ENCODE peak calls at places on chromosomes 6 and 20, in seven cellular contexts. One of them, this sample, is unnamed.
A peak's percentile ranks its signal among the peaks of the same experiment; 100 is the strongest.

GRCh38 chr6:139588734-139589418 is 214.4 kb upstream of the CITED2 start:
- DNase-seq in GM23338: no peak
- DNase-seq in MM.1S: no peak
- DNase-seq in PC-3: peak; percentile 48
- DNase-seq in hepatocyte: peak; percentile 21
- DNase-seq in HCT116: no peak
- DNase-seq in PC-9: peak; percentile 86
- DNase-seq in this sample: peak; percentile 65

GRCh38 chr20:3935956-3936340 is 46.8 kb downstream of the PANK2 start:
- DNase-seq in GM23338: no peak
- DNase-seq in MM.1S: no peak
- DNase-seq in PC-3: no peak
- DNase-seq in hepatocyte: no peak
- DNase-seq in HCT116: no peak
- DNase-seq in PC-9: no peak
- DNase-seq in this sample: no peak

GRCh38 chr6:53161481-53162009 is 12.9 kb upstream of the GCM1 start:
- DNase-seq in GM23338: no peak
- DNase-seq in MM.1S: no peak
- DNase-seq in PC-3: no peak
- DNase-seq in hepatocyte: no peak
- DNase-seq in HCT116: no peak
- DNase-seq in PC-9: peak; percentile 54
- DNase-seq in this sample: peak; percentile 14

GRCh38 chr20:19492937-19493336 is 265.1 kb upstream of the RIN2 start:
- DNase-seq in GM23338: peak; percentile 17
- DNase-seq in MM.1S: no peak
- DNase-seq in PC-3: no peak
- DNase-seq in hepatocyte: no peak
- DNase-seq in HCT116: no peak
- DNase-seq in PC-9: no peak
- DNase-seq in this sample: no peak

GRCh38 chr6:62283828-62284411 is 2.1 kb downstream of the KHDRBS2 start:
- DNase-seq in GM23338: peak; percentile 60
- DNase-seq in MM.1S: peak; percentile 36
- DNase-seq in PC-3: peak; percentile 57
- DNase-seq in hepatocyte: peak; percentile 76
- DNase-seq in HCT116: peak; percentile 7
- DNase-seq in PC-9: no peak
- DNase-seq in this sample: peak; percentile 26

GRCh38 chr6:30260036-30260504 is 46.9 kb upstream of the TRIM26 start:
- DNase-seq in GM23338: peak; percentile 56
- DNase-seq in MM.1S: no peak
- DNase-seq in PC-3: no peak
- DNase-seq in hepatocyte: peak; percentile 27
- DNase-seq in HCT116: no peak
- DNase-seq in PC-9: no peak
- DNase-seq in this sample: peak; percentile 44

GRCh38 chr20:34311118-34312023 is 8.2 kb upstream of the AHCY start:
- DNase-seq in GM23338: peak; percentile 79
- DNase-seq in MM.1S: no peak
- DNase-seq in PC-3: no peak
- DNase-seq in hepatocyte: peak; percentile 86
- DNase-seq in HCT116: no peak
- DNase-seq in PC-9: no peak
- DNase-seq in this sample: peak; percentile 58

GRCh38 chr6:2818593-2818992 is 23.1 kb downstream of the SERPINB1 start:
- DNase-seq in GM23338: no peak
- DNase-seq in MM.1S: no peak
- DNase-seq in PC-3: peak; percentile 58
- DNase-seq in hepatocyte: no peak
- DNase-seq in HCT116: no peak
- DNase-seq in PC-9: peak; percentile 67
- DNase-seq in this sample: peak; percentile 69

GRCh38 chr6:119129148-119129967 is 50.9 kb upstream of the FAM184A start:
- DNase-seq in GM23338: peak; percentile 87
- DNase-seq in MM.1S: peak; percentile 74
- DNase-seq in PC-3: peak; percentile 75
- DNase-seq in hepatocyte: peak; percentile 83
- DNase-seq in HCT116: peak; percentile 72
- DNase-seq in PC-9: peak; percentile 68
- DNase-seq in this sample: peak; percentile 69

GRCh38 chr20:2778602-2779321 is 21.7 kb downstream of the CPXM1 start:
- DNase-seq in GM23338: no peak
- DNase-seq in MM.1S: no peak
- DNase-seq in PC-3: no peak
- DNase-seq in hepatocyte: no peak
- DNase-seq in HCT116: no peak
- DNase-seq in PC-9: no peak
- DNase-seq in this sample: no peak

GRCh38 chr20:19621072-19621471 is 137.0 kb upstream of the RIN2 start:
- DNase-seq in GM23338: no peak
- DNase-seq in MM.1S: no peak
- DNase-seq in PC-3: peak; percentile 63
- DNase-seq in hepatocyte: no peak
- DNase-seq in HCT116: no peak
- DNase-seq in PC-9: no peak
- DNase-seq in this sample: peak; percentile 9

GRCh38 chr6:35473849-35474128 is 5.6 kb downstream of the RPL10A start:
- DNase-seq in GM23338: peak; percentile 40
- DNase-seq in MM.1S: no peak
- DNase-seq in PC-3: no peak
- DNase-seq in hepatocyte: no peak
- DNase-seq in HCT116: no peak
- DNase-seq in PC-9: no peak
- DNase-seq in this sample: no peak

GRCh38 chr6:3022765-3023662 is 23.3 kb downstream of the NQO2 start:
- DNase-seq in GM23338: peak; percentile 64
- DNase-seq in MM.1S: no peak
- DNase-seq in PC-3: no peak
- DNase-seq in hepatocyte: no peak
- DNase-seq in HCT116: no peak
- DNase-seq in PC-9: no peak
- DNase-seq in this sample: peak; percentile 52

GRCh38 chr20:6651016-6651415 is 116.5 kb upstream of the BMP2 start:
- DNase-seq in GM23338: no peak
- DNase-seq in MM.1S: no peak
- DNase-seq in PC-3: peak; percentile 97
- DNase-seq in hepatocyte: no peak
- DNase-seq in HCT116: no peak
- DNase-seq in PC-9: peak; percentile 70
- DNase-seq in this sample: peak; percentile 75

GRCh38 chr20:12824353-12824752 is 184.4 kb upstream of the SPTLC3 start:
- DNase-seq in GM23338: no peak
- DNase-seq in MM.1S: no peak
- DNase-seq in PC-3: no peak
- DNase-seq in hepatocyte: no peak
- DNase-seq in HCT116: no peak
- DNase-seq in PC-9: no peak
- DNase-seq in this sample: no peak

GRCh38 chr20:44480097-44480496 is 4.4 kb downstream of the TTPAL start:
- DNase-seq in GM23338: no peak
- DNase-seq in MM.1S: no peak
- DNase-seq in PC-3: no peak
- DNase-seq in hepatocyte: no peak
- DNase-seq in HCT116: no peak
- DNase-seq in PC-9: no peak
- DNase-seq in this sample: no peak

GRCh38 chr6:24329022-24329421 is 28.8 kb downstream of the DCDC2 start:
- DNase-seq in GM23338: no peak
- DNase-seq in MM.1S: no peak
- DNase-seq in PC-3: peak; percentile 73
- DNase-seq in hepatocyte: no peak
- DNase-seq in HCT116: no peak
- DNase-seq in PC-9: no peak
- DNase-seq in this sample: peak; percentile 48

DNA sequence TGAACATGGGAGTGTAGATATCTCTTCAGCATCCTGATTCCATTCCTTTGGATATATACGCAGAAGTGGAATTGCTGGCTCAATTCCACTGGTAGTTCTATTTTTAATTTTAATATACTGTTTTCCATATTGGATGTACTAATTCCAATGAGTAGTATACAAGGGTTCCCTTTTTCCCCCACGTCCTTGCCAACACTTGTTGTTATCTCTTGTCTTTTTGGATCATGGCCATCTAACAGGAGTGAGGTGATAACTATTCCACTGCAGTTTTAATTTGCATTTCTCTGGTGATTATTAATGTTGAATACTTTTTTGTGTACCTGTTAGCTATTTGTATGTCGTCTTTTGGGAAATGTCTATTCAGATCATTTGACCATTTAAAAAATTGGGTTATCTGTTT is 91.5 kb downstream of the ZFAND3 start:
- DNase-seq in GM23338: no peak
- DNase-seq in MM.1S: no peak
- DNase-seq in PC-3: no peak
- DNase-seq in hepatocyte: no peak
- DNase-seq in HCT116: no peak
- DNase-seq in PC-9: no peak
- DNase-seq in this sample: no peak
- TF ChIP-seq EZH2 in GM23338: no peak
- TF ChIP-seq EZH2 in MM.1S: no peak
- TF ChIP-seq EZH2 in PC-3: no peak
- TF ChIP-seq EZH2 in hepatocyte: no peak
- TF ChIP-seq EZH2 in HCT116: no peak
- TF ChIP-seq EZH2 in PC-9: no peak
- TF ChIP-seq EZH2 in this sample: no peak

GRCh38 chr6:41966214-41966920 is 24.8 kb upstream of the CCND3 start:
- DNase-seq in GM23338: no peak
- DNase-seq in MM.1S: no peak
- DNase-seq in PC-3: no peak
- DNase-seq in hepatocyte: no peak
- DNase-seq in HCT116: no peak
- DNase-seq in PC-9: no peak
- DNase-seq in this sample: peak; percentile 20

GRCh38 chr6:41966961-41967311 is 25.3 kb upstream of the CCND3 start:
- DNase-seq in GM23338: peak; percentile 88
- DNase-seq in MM.1S: no peak
- DNase-seq in PC-3: peak; percentile 71
- DNase-seq in hepatocyte: no peak
- DNase-seq in HCT116: peak; percentile 80
- DNase-seq in PC-9: peak; percentile 88
- DNase-seq in this sample: peak; percentile 54

GRCh38 chr6:41965429-41966213 is 24.0 kb upstream of the CCND3 start:
- DNase-seq in GM23338: peak; percentile 99
- DNase-seq in MM.1S: no peak
- DNase-seq in PC-3: no peak
- DNase-seq in hepatocyte: no peak
- DNase-seq in HCT116: no peak
- DNase-seq in PC-9: no peak
- DNase-seq in this sample: no peak

GRCh38 chr6:41970436-41970846 is 28.8 kb upstream of the CCND3 start:
- DNase-seq in GM23338: no peak
- DNase-seq in MM.1S: no peak
- DNase-seq in PC-3: no peak
- DNase-seq in hepatocyte: no peak
- DNase-seq in HCT116: no peak
- DNase-seq in PC-9: no peak
- DNase-seq in this sample: peak; percentile 91

GRCh38 chr6:41967312-41968287 is 26.0 kb upstream of the CCND3 start:
- DNase-seq in GM23338: peak; percentile 38
- DNase-seq in MM.1S: no peak
- DNase-seq in PC-3: peak; percentile 60
- DNase-seq in hepatocyte: no peak
- DNase-seq in HCT116: peak; percentile 63
- DNase-seq in PC-9: peak; percentile 87
- DNase-seq in this sample: peak; percentile 71
- H3K9me2 ChIP-seq in GM23338: no peaks in the 10 kb centered on the region
- H3K9me2 ChIP-seq in MM.1S: no peaks in the 10 kb centered on the region
- H3K9me2 ChIP-seq in PC-3: no peaks in the 10 kb centered on the region
- H3K9me2 ChIP-seq in hepatocyte: no peaks in the 10 kb centered on the region
- H3K9me2 ChIP-seq in HCT116: no peaks in the 10 kb centered on the region
- H3K9me2 ChIP-seq in PC-9: no peaks in the 10 kb centered on the region
- H3K9me2 ChIP-seq in this sample: no peaks in the 10 kb centered on the region

GRCh38 chr6:28142446-28142845 is 763 bp downstream of the ZKSCAN8 start:
- DNase-seq in GM23338: no peak
- DNase-seq in MM.1S: no peak
- DNase-seq in PC-3: peak; percentile 26
- DNase-seq in hepatocyte: no peak
- DNase-seq in HCT116: no peak
- DNase-seq in PC-9: no peak
- DNase-seq in this sample: peak; percentile 70

GRCh38 chr6:28137458-28138020 is 4.1 kb upstream of the ZKSCAN8 start:
- DNase-seq in GM23338: no peak
- DNase-seq in MM.1S: peak; percentile 20
- DNase-seq in PC-3: no peak
- DNase-seq in hepatocyte: peak; percentile 25
- DNase-seq in HCT116: no peak
- DNase-seq in PC-9: no peak
- DNase-seq in this sample: peak; percentile 48

GRCh38 chr6:28139860-28140500 is 1.7 kb upstream of the ZKSCAN8 start:
- DNase-seq in GM23338: no peak
- DNase-seq in MM.1S: peak; percentile 40
- DNase-seq in PC-3: no peak
- DNase-seq in hepatocyte: no peak
- DNase-seq in HCT116: no peak
- DNase-seq in PC-9: no peak
- DNase-seq in this sample: no peak

GRCh38 chr6:28140616-28141015 is 1.1 kb upstream of the ZKSCAN8 start:
- DNase-seq in GM23338: no peak
- DNase-seq in MM.1S: no peak
- DNase-seq in PC-3: no peak
- DNase-seq in hepatocyte: no peak
- DNase-seq in HCT116: no peak
- DNase-seq in PC-9: no peak
- DNase-seq in this sample: no peak

DNA sequence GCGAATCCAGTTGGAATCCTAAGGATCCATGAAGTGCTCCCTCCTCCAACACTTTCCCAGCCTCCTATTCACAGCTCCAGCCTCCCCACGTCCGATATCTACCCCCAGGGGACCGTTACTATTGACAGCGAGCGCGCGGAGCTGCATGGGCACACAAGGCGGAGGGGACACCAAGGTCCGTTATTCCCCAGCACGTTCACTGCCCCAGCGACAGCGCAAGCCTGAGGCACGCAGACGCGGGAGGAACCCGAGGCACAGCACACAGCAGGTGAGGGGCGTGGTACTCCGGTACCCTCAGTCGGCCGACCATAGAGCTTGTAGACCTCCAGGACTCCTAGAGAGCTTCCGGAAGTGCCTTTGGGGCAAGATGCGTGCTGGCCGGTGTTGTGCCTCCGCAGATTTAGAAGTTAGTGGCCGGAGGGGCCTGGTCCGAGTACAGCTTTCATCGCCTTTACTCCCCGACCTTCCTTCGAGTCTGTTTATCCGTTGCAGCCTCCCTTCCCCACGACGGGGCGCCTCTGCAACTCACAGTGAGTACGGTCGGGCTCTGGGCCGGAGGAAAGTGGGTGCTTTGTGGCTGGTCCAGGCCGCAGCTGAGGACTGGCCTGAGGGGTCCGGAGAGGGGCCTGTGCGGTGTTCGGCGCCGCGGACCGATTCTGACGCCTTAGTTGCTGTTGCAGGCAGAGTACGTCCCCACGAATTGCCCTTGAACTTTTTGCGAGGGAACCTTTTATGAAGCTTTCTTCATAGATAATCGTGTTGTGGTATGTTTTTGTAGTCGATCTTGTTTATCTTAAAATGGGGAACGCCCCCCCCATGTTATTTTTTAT is at the start of gene ZKSCAN8:
- DNase-seq in GM23338: peak; percentile 99
- DNase-seq in MM.1S: peak; percentile 96
- DNase-seq in PC-3: peak; percentile 93
- DNase-seq in hepatocyte: peak; percentile 93
- DNase-seq in HCT116: peak; percentile 94
- DNase-seq in PC-9: peak; percentile 84
- DNase-seq in this sample: peak; percentile 88
- TF ChIP-seq EZH2 in GM23338: no peak
- TF ChIP-seq EZH2 in MM.1S: no peak
- TF ChIP-seq EZH2 in PC-3: no peak
- TF ChIP-seq EZH2 in hepatocyte: no peak
- TF ChIP-seq EZH2 in HCT116: no peak
- TF ChIP-seq EZH2 in PC-9: no peak
- TF ChIP-seq EZH2 in this sample: no peak

GRCh38 chr6:56742122-56742791 is 99.6 kb upstream of the DST start:
- DNase-seq in GM23338: no peak
- DNase-seq in MM.1S: no peak
- DNase-seq in PC-3: peak; percentile 75
- DNase-seq in hepatocyte: no peak
- DNase-seq in HCT116: no peak
- DNase-seq in PC-9: peak; percentile 45
- DNase-seq in this sample: peak; percentile 66
- H3K9me2 ChIP-seq in GM23338: no peaks in the 10 kb centered on the region
- H3K9me2 ChIP-seq in MM.1S: no peaks in the 10 kb centered on the region
- H3K9me2 ChIP-seq in PC-3: no peaks in the 10 kb centered on the region
- H3K9me2 ChIP-seq in hepatocyte: no peaks in the 10 kb centered on the region
- H3K9me2 ChIP-seq in HCT116: no peaks in the 10 kb centered on the region
- H3K9me2 ChIP-seq in PC-9: no peaks in the 10 kb centered on the region
- H3K9me2 ChIP-seq in this sample: no peaks in the 10 kb centered on the region